ENCODE peak calls at places on chromosomes 2 and 18, in nine cellular contexts. C is transverse colon; H is HT-29; Q is CD8-positive, alpha-beta T cell; Y is activated CD4-positive, alpha-beta T cell treated with anti-CD3 and anti-CD28 coated beads, Interleukin-2, amount 50 U/mL, for 1 hour; M is endodermal cell; G is cardiac muscle cell; N is activated CD8-positive, alpha-beta memory T cell treated with anti-CD3 and anti-CD28 coated beads for 48 hours; V is HS-5. B is an unnamed sample.

GRCh38 chr18:61535401-61535800 is 202.2 kb downstream of the CDH20 start:
- DNase-seq in C (no peak), H (no peak), Q (no peak), Y (no peak), M (no peak), G (no peak), N (no peak), V (no peak), B (no peak)

GRCh38 chr2:55923091-55923977 is at the start of gene EFEMP1:
- DNase-seq in C (peak), H (no peak), Q (no peak), Y (no peak), M (peak), G (peak), N (no peak), V (no peak), B (peak)

GRCh38 chr2:238518127-238518827 is 91.5 kb downstream of the ASB1 start:
- DNase-seq in C (no peak), H (no peak), Q (no peak), Y (no peak), M (no peak), G (no peak), N (no peak), V (peak), B (no peak)

GRCh38 chr2:179233037-179233436 is 31.6 kb downstream of the SESTD1 start:
- DNase-seq in C (no peak), H (no peak), Q (no peak), Y (no peak), M (no peak), G (no peak), N (no peak), V (no peak), B (no peak)

GRCh38 chr2:152647417-152648010 is 69.7 kb downstream of the PRPF40A start:
- DNase-seq in C (peak), H (peak), Q (no peak), Y (no peak), M (no peak), G (peak), N (no peak), V (no peak), B (peak)

GRCh38 chr2:85549826-85550225 is 10.9 kb downstream of the MAT2A start:
- DNase-seq in C (no peak), H (no peak), Q (no peak), Y (no peak), M (no peak), G (peak), N (no peak), V (peak), B (no peak)

GRCh38 chr2:190982263-190983034 is 31.5 kb downstream of the STAT1 start:
- DNase-seq in C (no peak), H (no peak), Q (no peak), Y (no peak), M (no peak), G (no peak), N (no peak), V (no peak), B (no peak)

GRCh38 chr18:6609882-6610281 is 119.6 kb upstream of the ARHGAP28 start:
- DNase-seq in C (no peak), H (no peak), Q (no peak), Y (no peak), M (no peak), G (no peak), N (no peak), V (no peak), B (no peak)

GRCh38 chr18:43009666-43010065 is 105.8 kb downstream of the RIT2 start:
- DNase-seq in C (no peak), H (no peak), Q (no peak), Y (no peak), M (no peak), G (no peak), N (no peak), V (no peak), B (no peak)

GRCh38 chr2:48545244-48545643 is 15.3 kb downstream of the STON1 start:
- DNase-seq in C (no peak), H (no peak), Q (no peak), Y (no peak), M (peak), G (no peak), N (no peak), V (no peak), B (no peak)

GRCh38 chr18:76488190-76488589 is 6.9 kb downstream of the ZNF516 start:
- DNase-seq in C (no peak), H (no peak), Q (no peak), Y (no peak), M (peak), G (peak), N (no peak), V (no peak), B (no peak)

GRCh38 chr2:69385443-69386151 is 1.4 kb downstream of the GFPT1 start:
- DNase-seq in C (peak), H (peak), Q (no peak), Y (no peak), M (no peak), G (peak), N (no peak), V (no peak), B (no peak)